ENCODE peak calls at places on chromosomes 1 and 21, in six cellular contexts. Q is endothelial cell of umbilical vein, I is A549, C is K562, U is GM12878, Z is HepG2. S is an unnamed sample.

GRCh38 chr1:32933742-32934322 is 30.8 kb downstream of the RNF19B start:
- DNase-seq in Q (peak; percentile 95), I (peak; percentile 38), C (peak; percentile 27), U (no peak), Z (peak; percentile 99), S (no peak)

GRCh38 chr1:116871772-116872146 is 38.0 kb upstream of the PTGFRN start:
- DNase-seq in Q (no peak), I (no peak), C (no peak), U (no peak), Z (no peak), S (no peak)

GRCh38 chr1:183508694-183509093 is 36.4 kb downstream of the SMG7 start:
- DNase-seq in Q (no peak), I (no peak), C (no peak), U (no peak), Z (no peak), S (no peak)

GRCh38 chr1:24949331-24949881 is 19.3 kb upstream of the RUNX3 start:
- DNase-seq in Q (no peak), I (no peak), C (peak; percentile 31), U (no peak), Z (peak; percentile 15), S (no peak)

GRCh38 chr1:32539584-32540571 is 651 bp downstream of the ZBTB8A start:
- DNase-seq in Q (peak; percentile 58), I (peak; percentile 20), C (peak; percentile 35), U (no peak), Z (no peak), S (peak; percentile 44)

GRCh38 chr21:41840880-41841279 is 38.3 kb downstream of the PRDM15 start:
- DNase-seq in Q (no peak), I (no peak), C (no peak), U (no peak), Z (no peak), S (no peak)

GRCh38 chr1:58290685-58291372 is 255.7 kb downstream of the OMA1 start:
- DNase-seq in Q (peak; percentile 12), I (no peak), C (peak; percentile 12), U (no peak), Z (no peak), S (peak; percentile 32)

GRCh38 chr1:155022927-155023236 is 10.7 kb downstream of the DCST2 start:
- DNase-seq in Q (no peak), I (no peak), C (peak; percentile 42), U (no peak), Z (no peak), S (peak; percentile 23)

GRCh38 chr1:40736085-40736531 is 44.6 kb downstream of the NFYC start:
- DNase-seq in Q (peak; percentile 84), I (no peak), C (no peak), U (no peak), Z (no peak), S (no peak)

GRCh38 chr1:55048453-55049270 is 9.3 kb downstream of the PCSK9 start:
- DNase-seq in Q (no peak), I (no peak), C (no peak), U (no peak), Z (no peak), S (no peak)

GRCh38 chr1:31010081-31010989 is 55.2 kb downstream of the PUM1 start:
- DNase-seq in Q (no peak), I (no peak), C (no peak), U (peak; percentile 44), Z (no peak), S (no peak)

GRCh38 chr1:12171206-12172041 is 4.6 kb downstream of the TNFRSF1B start:
- DNase-seq in Q (no peak), I (no peak), C (no peak), U (no peak), Z (no peak), S (no peak)

GRCh38 chr1:209720826-209721225 is 16.2 kb downstream of the HSD11B1 start:
- DNase-seq in Q (no peak), I (no peak), C (no peak), U (no peak), Z (no peak), S (no peak)

GRCh38 chr1:171707583-171707982 is 34.3 kb downstream of the VAMP4 start:
- DNase-seq in Q (no peak), I (no peak), C (no peak), U (no peak), Z (no peak), S (no peak)

GRCh38 chr1:78375996-78376395 is 114.8 kb upstream of the PTGFR start:
- DNase-seq in Q (no peak), I (no peak), C (no peak), U (no peak), Z (no peak), S (no peak)

GRCh38 chr1:240189386-240189989 is 97.8 kb downstream of the FMN2 start:
- DNase-seq in Q (peak; percentile 43), I (peak; percentile 40), C (peak; percentile 50), U (no peak), Z (peak; percentile 33), S (peak; percentile 47)

GRCh38 chr21:14403681-14404318 is 20.9 kb upstream of the HSPA13 start:
- DNase-seq in Q (peak; percentile 45), I (peak; percentile 2), C (peak; percentile 68), U (peak; percentile 9), Z (peak; percentile 19), S (peak; percentile 56)

GRCh38 chr1:107277022-107277421 is 136.2 kb downstream of the NTNG1 start:
- DNase-seq in Q (peak; percentile 21), I (no peak), C (peak; percentile 7), U (no peak), Z (peak; percentile 46), S (peak; percentile 49)

DNA sequence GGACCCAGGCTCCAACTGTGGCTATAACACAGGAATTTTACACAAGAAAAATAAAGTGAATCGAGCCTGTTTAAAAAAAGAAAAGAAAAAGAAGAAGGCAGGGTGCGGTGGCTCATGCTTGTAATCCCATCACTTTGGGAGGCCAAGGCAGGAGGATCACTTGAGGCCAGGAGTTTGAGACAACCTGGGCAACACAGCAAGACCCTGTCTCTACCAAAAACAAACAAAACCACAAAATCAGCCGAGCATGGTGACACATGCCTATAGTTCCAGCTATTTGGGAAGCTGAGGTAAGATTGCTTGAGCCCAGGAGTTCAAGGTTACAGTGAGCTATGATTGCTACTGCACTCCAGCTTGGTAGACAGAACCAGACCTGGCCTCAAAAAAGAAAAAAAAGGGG is 17.7 kb downstream of the MTF1 start:
- DNase-seq in Q (no peak), I (no peak), C (no peak), U (no peak), Z (no peak), S (no peak)
- TF ChIP-seq MYC in Q (no peak), I (no peak), C (no peak), U (no peak), Z (no peak), S (no peak)

GRCh38 chr1:97192872-97193572 is 471.4 kb downstream of the PTBP2 start:
- DNase-seq in Q (peak; percentile 97), I (peak; percentile 5), C (no peak), U (no peak), Z (no peak), S (no peak)
- TF ChIP-seq CTCF in Q (no peak), I (no peak), C (no peak), U (no peak), Z (no peak), S (no peak)

GRCh38 chr21:31543191-31543590 is 116.3 kb upstream of the SOD1 start:
- DNase-seq in Q (no peak), I (no peak), C (no peak), U (no peak), Z (no peak), S (no peak)
- TF ChIP-seq MYC in Q (no peak), I (no peak), C (no peak), U (no peak), Z (no peak), S (no peak)

GRCh38 chr1:194940336-194940735 is 1667.9 kb downstream of the KCNT2 start:
- DNase-seq in Q (no peak), I (no peak), C (no peak), U (no peak), Z (no peak), S (no peak)

GRCh38 chr1:194930132-194930531 is 1678.1 kb downstream of the KCNT2 start:
- DNase-seq in Q (no peak), I (no peak), C (no peak), U (no peak), Z (no peak), S (no peak)

GRCh38 chr1:194931166-194931565 is 1677.1 kb downstream of the KCNT2 start:
- DNase-seq in Q (no peak), I (no peak), C (no peak), U (no peak), Z (no peak), S (no peak)

DNA sequence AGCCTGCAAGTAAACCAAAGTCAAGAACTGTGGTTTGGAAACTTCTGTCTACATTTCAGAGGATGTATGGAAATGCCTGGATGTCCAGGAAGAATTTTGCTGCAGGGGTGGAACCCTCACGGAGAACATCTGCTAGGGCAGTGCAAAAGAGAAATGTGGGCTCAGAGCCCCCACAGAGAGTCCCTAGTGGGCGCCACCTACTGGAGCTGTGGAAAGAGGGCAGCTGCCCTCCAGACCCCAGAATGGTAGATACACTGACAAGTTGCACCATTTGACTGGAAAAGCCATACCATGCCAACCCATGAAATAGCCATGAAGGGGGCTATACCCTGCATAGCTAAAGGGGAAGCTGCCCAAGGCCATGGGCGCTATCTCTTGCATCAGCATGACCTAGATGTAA is 1672.4 kb downstream of the KCNT2 start:
- DNase-seq in Q (no peak), I (no peak), C (peak; percentile 11), U (no peak), Z (no peak), S (peak; percentile 6)
- TF ChIP-seq CTCF in Q (no peak), I (no peak), C (peak; percentile 34), U (peak; percentile 23), Z (no peak), S (peak; percentile 43)

S was measured in NB4.